ENCODE peak calls at places on chromosomes 12 and 14, in four cellular contexts. One of them, this sample, is unnamed.

GRCh38 chr12:88310069-88310468 is 168.0 kb downstream of the TMTC3 start:
- DNase-seq in cerebellar cortex: no peak
- DNase-seq in NCI-H2107: no peak
- DNase-seq in astrocyte of the spinal cord: peak; percentile 74
- DNase-seq in this sample: no peak

GRCh38 chr14:24285351-24285750 is 14.0 kb upstream of the RABGGTA start:
- DNase-seq in NCI-H2107: no peak
- DNase-seq in cerebellar cortex: no peak
- DNase-seq in astrocyte of the spinal cord: no peak
- DNase-seq in this sample: no peak

GRCh38 chr14:94897092-94897491 is 127.2 kb upstream of the GSC start:
- DNase-seq in NCI-H2107: no peak
- DNase-seq in astrocyte of the spinal cord: peak; percentile 29
- DNase-seq in cerebellar cortex: no peak
- DNase-seq in this sample: no peak

GRCh38 chr14:76644875-76645518 is 116.3 kb upstream of the VASH1 start:
- DNase-seq in astrocyte of the spinal cord: peak; percentile 5
- DNase-seq in NCI-H2107: peak; percentile 61
- DNase-seq in cerebellar cortex: peak; percentile 20
- DNase-seq in this sample: no peak

GRCh38 chr12:102421801-102422583 is 58.4 kb downstream of the IGF1 start:
- DNase-seq in cerebellar cortex: no peak
- DNase-seq in NCI-H2107: no peak
- DNase-seq in astrocyte of the spinal cord: no peak
- DNase-seq in this sample: no peak

GRCh38 chr12:116525418-116526001 is 33.7 kb upstream of the MAP1LC3B2 start:
- DNase-seq in NCI-H2107: no peak
- DNase-seq in astrocyte of the spinal cord: peak; percentile 95
- DNase-seq in cerebellar cortex: peak; percentile 31
- DNase-seq in this sample: peak; percentile 13

GRCh38 chr14:61628192-61628591 is 67.1 kb upstream of the HIF1A start:
- DNase-seq in NCI-H2107: no peak
- DNase-seq in cerebellar cortex: no peak
- DNase-seq in astrocyte of the spinal cord: no peak
- DNase-seq in this sample: no peak

GRCh38 chr12:4685317-4685716 is 34.9 kb upstream of the GALNT8 start:
- DNase-seq in astrocyte of the spinal cord: no peak
- DNase-seq in cerebellar cortex: no peak
- DNase-seq in NCI-H2107: no peak
- DNase-seq in this sample: no peak

GRCh38 chr12:57641699-57642442 is 8.9 kb upstream of the B4GALNT1 start:
- DNase-seq in NCI-H2107: no peak
- DNase-seq in cerebellar cortex: no peak
- DNase-seq in astrocyte of the spinal cord: no peak
- DNase-seq in this sample: no peak

GRCh38 chr12:53328043-53328435 is 6.6 kb upstream of the AAAS start:
- DNase-seq in astrocyte of the spinal cord: no peak
- DNase-seq in cerebellar cortex: no peak
- DNase-seq in NCI-H2107: no peak
- DNase-seq in this sample: no peak

GRCh38 chr12:42267408-42268190 is 29.6 kb upstream of the YAF2 start:
- DNase-seq in NCI-H2107: no peak
- DNase-seq in astrocyte of the spinal cord: no peak
- DNase-seq in cerebellar cortex: no peak
- DNase-seq in this sample: no peak

GRCh38 chr12:79615596-79616560 is 74.9 kb downstream of the PAWR start:
- DNase-seq in cerebellar cortex: no peak
- DNase-seq in astrocyte of the spinal cord: no peak
- DNase-seq in NCI-H2107: no peak
- DNase-seq in this sample: no peak

GRCh38 chr12:130658106-130658505 is 58.0 kb downstream of the RIMBP2 start:
- DNase-seq in astrocyte of the spinal cord: no peak
- DNase-seq in NCI-H2107: no peak
- DNase-seq in cerebellar cortex: no peak
- DNase-seq in this sample: no peak